ENCODE peak calls at places on chromosomes 4 and X, in five cellular contexts. L, X, U, D and K are unnamed samples.

GRCh38 chr4:57184378-57185031 is 74.3 kb upstream of the IGFBP7 start:
- DNase-seq in L (no peak), X (no peak), U (no peak), D (no peak), K (no peak)

GRCh38 chrX:110964761-110965160 is 131.2 kb upstream of the PAK3 start:
- DNase-seq in L (no peak), X (no peak), U (no peak), D (no peak), K (no peak)

GRCh38 chrX:3312109-3312508 is 34.3 kb downstream of the MXRA5 start:
- DNase-seq in L (no peak), X (no peak), U (no peak), D (no peak), K (no peak)

GRCh38 chr4:113695328-113696169 is 66.0 kb downstream of the CAMK2D start:
- DNase-seq in L (no peak), X (no peak), U (no peak), D (no peak), K (no peak)

GRCh38 chrX:7077241-7077909 is 70.1 kb upstream of the STS start:
- DNase-seq in L (no peak), X (no peak), U (no peak), D (no peak), K (no peak)

GRCh38 chr4:42515156-42515884 is 118.0 kb downstream of the SHISA3 start:
- DNase-seq in L (no peak), X (no peak), U (no peak), D (no peak), K (no peak)

GRCh38 chr4:82320351-82320750 is 53.4 kb downstream of the HNRNPD start:
- DNase-seq in L (no peak), X (no peak), U (no peak), D (no peak), K (no peak)

GRCh38 chr4:123562994-123563745 is 166.6 kb downstream of the SPRY1 start:
- DNase-seq in L (no peak), X (no peak), U (no peak), D (no peak), K (no peak)

GRCh38 chr4:81392164-81392563 is 79.5 kb downstream of the RASGEF1B start:
- DNase-seq in L (no peak), X (no peak), U (no peak), D (no peak), K (peak)

GRCh38 chr4:165398570-165398969 is 19.8 kb downstream of the CPE start:
- DNase-seq in L (peak), X (no peak), U (no peak), D (no peak), K (peak)

GRCh38 chrX:41333744-41333993 is 293 bp upstream of the DDX3X start:
- DNase-seq in L (no peak), X (no peak), U (peak), D (peak), K (peak)